ENCODE peak calls at places on chromosomes 7 and 10, in seven cellular contexts. X is psoas muscle, M is heart left ventricle, P is astrocyte of the spinal cord, S is SK-N-SH, I is AG10803, D is kidney epithelial cell. L is an unnamed sample.

GRCh38 chr7:117402109-117402508 is 25.2 kb downstream of the ASZ1 start:
- DNase-seq in P (no peak), M (no peak), I (peak; percentile 65), X (no peak), D (peak; percentile 12), S (no peak), L (no peak)

GRCh38 chr7:1691096-1691495 is 21.0 kb downstream of the ELFN1 start:
- DNase-seq in S (peak; percentile 7), M (peak; percentile 15), D (no peak), I (no peak), P (no peak), X (peak; percentile 18), L (no peak)

GRCh38 chr7:107355616-107356015 is 114.2 kb upstream of the GPR22 start:
- DNase-seq in S (no peak), P (peak; percentile 25), I (peak; percentile 49), D (peak; percentile 0), X (no peak), M (no peak), L (no peak)

GRCh38 chr7:77580762-77581350 is 43.8 kb downstream of the PTPN12 start:
- DNase-seq in P (no peak), X (no peak), M (no peak), D (no peak), S (no peak), I (peak; percentile 51), L (peak; percentile 47)

GRCh38 chr10:127690176-127690575 is 46.8 kb upstream of the FOXI2 start:
- DNase-seq in P (no peak), D (no peak), M (no peak), I (no peak), X (no peak), S (no peak), L (no peak)

GRCh38 chr7:31100445-31100844 is 48.3 kb downstream of the ADCYAP1R1 start:
- DNase-seq in I (peak; percentile 10), P (peak; percentile 30), X (no peak), M (no peak), S (peak; percentile 3), D (peak; percentile 4), L (peak; percentile 53)

GRCh38 chr10:101182936-101183335 is 46.3 kb downstream of the LBX1 start:
- DNase-seq in I (no peak), S (no peak), M (no peak), X (no peak), D (no peak), P (no peak), L (no peak)

GRCh38 chr10:52768114-52768532 is 4.5 kb downstream of the MBL2 start:
- DNase-seq in M (no peak), P (no peak), D (no peak), S (no peak), I (no peak), X (no peak), L (no peak)

GRCh38 chr10:43054593-43054992 is 22.3 kb upstream of the RET start:
- DNase-seq in X (peak; percentile 23), P (no peak), M (no peak), D (no peak), S (no peak), I (no peak), L (no peak)

GRCh38 chr7:141014091-141014490 is 661 bp downstream of the MRPS33 start:
- DNase-seq in P (no peak), I (peak; percentile 55), S (peak; percentile 38), X (no peak), D (no peak), M (no peak), L (no peak)

GRCh38 chr7:151655555-151655954 is 135.9 kb upstream of the RHEB start:
- DNase-seq in P (no peak), M (no peak), D (no peak), X (no peak), S (no peak), I (no peak), L (no peak)

GRCh38 chr10:101293007-101293723 is 60.8 kb upstream of the BTRC start:
- DNase-seq in I (no peak), X (no peak), D (no peak), S (peak; percentile 79), M (no peak), P (no peak), L (no peak)

GRCh38 chr10:8052344-8052969 is 2.0 kb upstream of the GATA3 start:
- DNase-seq in P (peak; percentile 45), M (no peak), X (no peak), I (no peak), D (no peak), S (no peak), L (no peak)

GRCh38 chr10:8052970-8053445 is 1.5 kb upstream of the GATA3 start:
- DNase-seq in M (no peak), X (no peak), S (no peak), P (no peak), I (no peak), D (no peak), L (no peak)

GRCh38 chr10:8054243-8054497 is 318 bp upstream of the GATA3 start:
- DNase-seq in M (no peak), P (peak; percentile 39), I (no peak), D (no peak), S (no peak), X (no peak), L (no peak)

GRCh38 chr10:8054498-8055407 is at the start of gene GATA3:
- DNase-seq in I (peak; percentile 36), X (peak; percentile 72), D (peak; percentile 51), S (peak; percentile 94), M (peak; percentile 55), P (peak; percentile 63), L (no peak)

GRCh38 chr10:8053446-8054242 is 844 bp upstream of the GATA3 start:
- DNase-seq in M (peak; percentile 82), D (no peak), P (peak; percentile 67), S (peak; percentile 93), I (peak; percentile 65), X (peak; percentile 84), L (peak; percentile 91)
- TF ChIP-seq CTCF in M (no peak), D (peak; percentile 90), P (peak; percentile 82), S (no peak), I (peak; percentile 58), X (peak; percentile 61), L (no peak)

GRCh38 chr10:126397166-126397565 is 8.9 kb upstream of the ADAM12 start:
- DNase-seq in I (peak; percentile 63), X (no peak), M (no peak), S (no peak), D (no peak), P (no peak), L (no peak)

GRCh38 chr10:126400641-126401040 is 12.4 kb upstream of the ADAM12 start:
- DNase-seq in M (no peak), X (no peak), S (no peak), P (no peak), I (no peak), D (no peak), L (no peak)

GRCh38 chr10:126398383-126398743 is 10.1 kb upstream of the ADAM12 start:
- DNase-seq in P (no peak), M (no peak), D (no peak), S (no peak), X (no peak), I (no peak), L (no peak)

GRCh38 chr10:126398924-126399323 is 10.6 kb upstream of the ADAM12 start:
- DNase-seq in M (no peak), S (peak; percentile 65), I (peak; percentile 26), P (no peak), D (no peak), X (no peak), L (no peak)

DNA sequence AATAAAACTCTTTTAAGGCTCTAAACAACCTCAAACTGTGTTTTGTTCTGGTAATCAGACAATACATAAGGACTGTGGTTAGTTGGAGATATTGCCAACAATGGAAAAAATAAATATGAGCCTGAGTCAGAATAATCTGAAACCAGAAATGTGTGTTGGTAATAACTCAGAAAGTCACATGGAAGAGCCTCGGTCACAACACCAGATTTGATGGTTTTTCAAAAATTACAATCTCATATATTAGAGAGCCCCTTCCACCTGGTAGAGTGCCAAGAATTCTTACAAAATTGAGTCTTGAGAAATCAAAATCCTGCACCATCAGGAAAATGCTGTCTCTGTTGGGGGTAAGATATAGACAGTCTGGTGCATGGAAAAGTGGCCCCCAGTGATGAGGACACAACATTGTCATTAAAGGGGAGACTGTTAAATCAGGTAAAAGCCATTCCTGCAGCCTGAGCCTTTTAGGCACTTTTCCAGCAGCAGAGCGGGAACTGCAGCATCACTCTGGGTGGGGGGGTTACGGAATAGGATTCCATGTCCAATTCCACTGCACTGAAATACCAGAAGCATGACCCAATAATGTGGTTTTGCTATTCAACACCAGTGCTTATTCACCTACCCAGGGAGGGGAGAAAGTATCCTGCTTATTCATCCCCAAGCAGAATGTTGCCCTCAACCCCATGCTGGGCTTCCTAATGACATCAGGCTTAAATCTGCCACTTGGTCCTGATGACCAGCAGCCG is 9.5 kb upstream of the ADAM12 start:
- DNase-seq in P (peak; percentile 99), I (peak; percentile 98), S (peak; percentile 48), D (peak; percentile 99), M (no peak), X (no peak), L (peak; percentile 93)
- H3K4me3 ChIP-seq in P (no peak overlapping the region), I (no peak overlapping the region), S (no peak overlapping the region), D (no peak overlapping the region), M (no peak overlapping the region), X (no peak overlapping the region), L (no peak overlapping the region)

GRCh38 chr10:60760711-60761210 is 17.5 kb upstream of the CDK1 start:
- DNase-seq in D (no peak), X (no peak), I (no peak), P (no peak), M (no peak), S (no peak), L (no peak)
- TF ChIP-seq CTCF in D (no peak), X (no peak), I (no peak), P (no peak), M (no peak), S (no peak), L (no peak)

GRCh38 chr7:81680120-81680519 is 89.7 kb downstream of the HGF start:
- DNase-seq in S (no peak), D (no peak), P (no peak), M (no peak), I (no peak), X (no peak), L (no peak)

GRCh38 chr7:81672872-81673271 is 97.0 kb downstream of the HGF start:
- DNase-seq in S (no peak), P (no peak), I (no peak), X (no peak), D (no peak), M (no peak), L (no peak)

GRCh38 chr7:81676813-81677212 is 93.0 kb downstream of the HGF start:
- DNase-seq in P (peak; percentile 66), I (peak; percentile 62), X (no peak), S (no peak), M (no peak), D (no peak), L (peak; percentile 66)

DNA sequence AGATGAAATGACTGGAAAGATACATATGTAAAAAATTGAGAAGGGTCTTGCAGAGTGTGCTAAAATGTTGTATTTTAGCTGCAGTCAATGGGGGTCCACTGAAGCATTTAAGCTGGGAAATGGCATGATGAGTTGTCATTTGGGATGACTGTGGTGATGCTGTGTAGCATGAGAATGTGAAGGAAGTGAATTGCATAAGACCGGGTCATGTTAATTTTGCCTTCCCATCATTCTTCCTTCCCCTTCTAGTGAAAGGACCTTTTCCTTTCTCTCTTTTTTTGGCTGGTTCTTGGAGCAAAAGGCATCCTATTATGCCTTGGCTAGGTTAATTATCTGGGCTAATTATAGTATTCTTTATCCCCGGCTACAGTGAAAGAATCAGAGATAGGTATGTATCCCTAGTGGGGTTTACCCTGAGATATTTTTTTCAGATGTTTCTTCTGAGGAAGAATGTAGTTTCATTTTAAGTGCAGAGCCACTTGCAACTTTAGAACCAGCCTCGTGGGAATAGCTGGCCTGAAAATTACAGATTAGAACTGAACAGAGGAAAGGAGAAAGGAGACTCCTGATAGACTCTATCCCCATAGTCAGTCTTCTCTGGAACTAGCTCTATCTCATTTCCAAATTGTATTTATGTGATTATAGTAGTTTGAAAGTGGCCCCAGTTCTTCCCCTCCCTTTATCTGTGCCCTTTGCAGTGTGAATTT is 93.6 kb downstream of the HGF start:
- DNase-seq in X (no peak), D (no peak), P (peak; percentile 23), M (no peak), I (no peak), S (no peak), L (peak; percentile 18)
- H3K4me3 ChIP-seq in X (no peak overlapping the region), D (no peak overlapping the region), P (no peak overlapping the region), M (no peak overlapping the region), I (no peak overlapping the region), S (no peak overlapping the region), L (no peak overlapping the region)